ENCODE peak calls at places on chromosome X, in five cellular contexts. W is sigmoid colon, O is NCI-H1092, B is RPMI7951, X is ureter. V is an unnamed sample.

GRCh38 chrX:73992019-73992418 is 312.0 kb upstream of the ZCCHC13 start:
- DNase-seq in W (no peak), O (no peak), B (no peak), X (no peak), V (no peak)

GRCh38 chrX:105635794-105636193 is 186.5 kb upstream of the NRK start:
- DNase-seq in W (no peak), O (no peak), B (no peak), X (no peak), V (no peak)

GRCh38 chrX:66110112-66110511 is 53.9 kb upstream of the HEPH start:
- DNase-seq in W (no peak), O (no peak), B (peak; percentile 7), X (no peak), V (no peak)

GRCh38 chrX:136597954-136598353 is 50.0 kb upstream of the CD40LG start:
- DNase-seq in W (no peak), O (no peak), B (no peak), X (no peak), V (no peak)

GRCh38 chrX:71450433-71451106 is 82.3 kb upstream of the OGT start:
- DNase-seq in W (no peak), O (no peak), B (no peak), X (no peak), V (no peak)

GRCh38 chrX:139267858-139268257 is 262.7 kb upstream of the F9 start:
- DNase-seq in W (no peak), O (no peak), B (no peak), X (no peak), V (no peak)

GRCh38 chrX:150329282-150329681 is 33.8 kb upstream of the MAMLD1 start:
- DNase-seq in W (no peak), O (no peak), B (no peak), X (no peak), V (no peak)

GRCh38 chrX:150360331-150360730 is 2.8 kb upstream of the MAMLD1 start:
- DNase-seq in W (no peak), O (no peak), B (no peak), X (no peak), V (no peak)

GRCh38 chrX:68929332-68930150 is 100.7 kb downstream of the EFNB1 start:
- DNase-seq in W (no peak), O (no peak), B (peak; percentile 83), X (no peak), V (peak; percentile 52)

GRCh38 chrX:9482408-9482807 is 17.6 kb downstream of the TBL1X start:
- DNase-seq in W (no peak), O (no peak), B (no peak), X (no peak), V (no peak)

GRCh38 chrX:123923211-123923610 is 38.3 kb upstream of the STAG2 start:
- DNase-seq in W (no peak), O (no peak), B (no peak), X (no peak), V (no peak)